ENCODE peak calls at places on chromosomes 13 and 19, in ten cellular contexts. S is fibroblast of lung, E is K562, J is GM23248, H is keratinocyte, K is astrocyte, D is neural progenitor cell, A is MM.1S, P is A673, X is GM23338. Q is an unnamed sample.

GRCh38 chr19:58400916-58401824 is 5.7 kb downstream of the RNF225 start:
- DNase-seq in S (peak), E (peak), J (peak), H (peak), K (peak), D (peak), A (no peak), P (peak), X (peak), Q (peak)

GRCh38 chr13:23505007-23505406 is 65.2 kb upstream of the TNFRSF19 start:
- DNase-seq in S (peak), E (no peak), J (peak), H (no peak), K (peak), D (no peak), A (no peak), P (no peak), X (no peak), Q (peak)

GRCh38 chr19:4007836-4008539 is 452 bp downstream of the PIAS4 start:
- DNase-seq in S (no peak), E (peak), J (peak), H (no peak), K (no peak), D (peak), A (peak), P (peak), X (peak), Q (no peak)

GRCh38 chr13:91609353-91609752 is 210.9 kb downstream of the GPC5 start:
- DNase-seq in S (peak), E (no peak), J (no peak), H (no peak), K (peak), D (no peak), A (no peak), P (no peak), X (no peak), Q (no peak)

GRCh38 chr19:38204096-38204495 is 19.9 kb downstream of the DPF1 start:
- DNase-seq in S (no peak), E (peak), J (no peak), H (no peak), K (no peak), D (no peak), A (no peak), P (no peak), X (no peak), Q (no peak)

GRCh38 chr13:42355118-42355840 is 83.3 kb downstream of the AKAP11 start:
- DNase-seq in S (peak), E (no peak), J (no peak), H (no peak), K (no peak), D (peak), A (no peak), P (peak), X (no peak), Q (no peak)

GRCh38 chr13:106072014-106072413 is 463.4 kb downstream of the EFNB2 start:
- DNase-seq in S (no peak), E (no peak), J (no peak), H (no peak), K (no peak), D (no peak), A (no peak), P (no peak), X (no peak), Q (no peak)

GRCh38 chr19:15378529-15379082 is 981 bp downstream of the AKAP8 start:
- DNase-seq in S (peak), E (peak), J (peak), H (no peak), K (peak), D (peak), A (peak), P (peak), X (peak), Q (peak)

GRCh38 chr13:103671547-103671946 is 605.3 kb upstream of the SLC10A2 start:
- DNase-seq in S (no peak), E (no peak), J (no peak), H (no peak), K (no peak), D (no peak), A (no peak), P (no peak), X (no peak), Q (no peak)

GRCh38 chr13:110431425-110431824 is 124.3 kb downstream of the COL4A2 start:
- DNase-seq in S (no peak), E (no peak), J (no peak), H (no peak), K (no peak), D (no peak), A (no peak), P (no peak), X (no peak), Q (no peak)

GRCh38 chr19:1239796-1240737 is 1.5 kb upstream of the ATP5F1D start:
- DNase-seq in S (peak), E (peak), J (peak), H (no peak), K (peak), D (peak), A (peak), P (peak), X (peak), Q (peak)

GRCh38 chr13:36819811-36820140 is 754 bp downstream of the RFXAP start:
- DNase-seq in S (peak), E (peak), J (peak), H (no peak), K (peak), D (peak), A (no peak), P (peak), X (peak), Q (no peak)
- H3K27ac ChIP-seq in S (peak), E (peak), J (peak), H (no peak), K (peak), D (no peak), A (peak), P (peak), X (no peak), Q (no peak)

GRCh38 chr19:2252481-2253105 is 3.5 kb downstream of the AMH start:
- DNase-seq in S (no peak), E (no peak), J (no peak), H (no peak), K (no peak), D (peak), A (no peak), P (no peak), X (peak), Q (no peak)

GRCh38 chr19:2250765-2251576 is 1.8 kb downstream of the AMH start:
- DNase-seq in S (no peak), E (no peak), J (peak), H (no peak), K (no peak), D (no peak), A (no peak), P (no peak), X (peak), Q (no peak)

GRCh38 chr19:2249880-2250764 is 999 bp downstream of the AMH start:
- DNase-seq in S (no peak), E (no peak), J (no peak), H (no peak), K (no peak), D (no peak), A (no peak), P (no peak), X (peak), Q (no peak)

GRCh38 chr19:2253106-2254051 is 2.8 kb downstream of the JSRP1 start:
- DNase-seq in S (no peak), E (no peak), J (no peak), H (no peak), K (no peak), D (peak), A (no peak), P (no peak), X (peak), Q (no peak)

GRCh38 chr19:2251577-2252480 is 2.7 kb downstream of the AMH start:
- DNase-seq in S (peak), E (no peak), J (peak), H (no peak), K (no peak), D (no peak), A (no peak), P (no peak), X (peak), Q (no peak)
- TF ChIP-seq EZH2 in S (peak), E (no peak), J (peak), H (peak), K (peak), D (no peak), A (no peak), P (no peak), X (no peak), Q (no peak)

DNA sequence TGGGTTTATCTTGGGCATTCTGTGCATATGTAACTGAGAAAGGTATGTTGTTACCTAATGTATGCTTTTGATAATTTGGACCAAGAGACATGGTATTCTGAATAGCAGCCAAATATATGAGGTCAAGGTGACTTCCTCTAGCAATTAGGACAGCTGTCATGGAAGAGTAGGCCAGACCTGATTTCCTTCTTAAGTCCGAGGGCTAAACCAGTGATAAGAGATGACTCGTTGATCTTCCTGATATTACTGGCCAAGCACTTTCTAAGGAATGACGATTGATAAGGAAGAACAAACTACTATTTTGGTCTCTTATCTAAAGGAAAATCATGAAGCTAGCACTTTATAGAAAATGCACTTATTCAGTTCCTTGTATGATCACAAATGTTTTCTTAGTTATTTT is 42.7 kb downstream of the ARHGAP35 start:
- DNase-seq in S (no peak), E (no peak), J (no peak), H (no peak), K (no peak), D (no peak), A (no peak), P (no peak), X (no peak), Q (peak)
- H3K27ac ChIP-seq in S (no peak), E (no peak), J (peak), H (peak), K (peak), D (no peak), A (no peak), P (peak), X (peak), Q (peak)

DNA sequence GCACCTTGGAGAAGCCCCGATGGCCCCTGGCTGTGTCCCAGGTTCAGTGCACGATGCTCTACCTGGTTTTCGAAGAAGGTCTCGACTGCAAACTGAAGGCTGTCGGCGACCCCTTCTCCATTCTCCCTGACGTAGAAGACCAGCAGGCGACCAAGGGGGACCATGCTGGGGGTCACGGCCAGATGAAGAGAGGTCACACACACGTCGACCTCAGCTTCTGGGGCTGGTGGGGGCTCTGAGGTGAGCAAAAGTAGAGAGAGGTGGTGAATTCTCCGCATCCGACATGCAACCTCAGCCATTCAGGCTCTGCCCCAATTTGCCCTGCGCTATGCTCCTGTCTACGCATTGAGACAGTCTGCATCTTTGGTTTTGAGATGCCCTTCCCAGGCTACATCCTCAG is 49.3 kb downstream of the CPAMD8 start:
- DNase-seq in S (no peak), E (no peak), J (no peak), H (no peak), K (no peak), D (no peak), A (no peak), P (no peak), X (no peak), Q (no peak)
- TF ChIP-seq EZH2 in S (no peak), E (no peak), J (no peak), H (no peak), K (no peak), D (no peak), A (no peak), P (no peak), X (no peak), Q (no peak)

GRCh38 chr13:75363371-75363770 is 118.6 kb downstream of the TBC1D4 start:
- DNase-seq in S (no peak), E (no peak), J (no peak), H (no peak), K (no peak), D (no peak), A (no peak), P (no peak), X (no peak), Q (no peak)

GRCh38 chr13:75366380-75367280 is 115.3 kb downstream of the TBC1D4 start:
- DNase-seq in S (no peak), E (no peak), J (no peak), H (no peak), K (no peak), D (no peak), A (no peak), P (no peak), X (no peak), Q (no peak)

GRCh38 chr13:75362026-75362425 is 119.9 kb downstream of the TBC1D4 start:
- DNase-seq in S (no peak), E (no peak), J (no peak), H (no peak), K (no peak), D (no peak), A (no peak), P (no peak), X (no peak), Q (no peak)

GRCh38 chr13:75365724-75366173 is 116.2 kb downstream of the TBC1D4 start:
- DNase-seq in S (peak), E (peak), J (peak), H (peak), K (peak), D (no peak), A (no peak), P (no peak), X (peak), Q (peak)

GRCh38 chr13:75364131-75364713 is 117.7 kb downstream of the TBC1D4 start:
- DNase-seq in S (no peak), E (no peak), J (no peak), H (peak), K (no peak), D (no peak), A (no peak), P (no peak), X (no peak), Q (no peak)
- H3K27ac ChIP-seq in S (no peak), E (no peak), J (no peak), H (peak), K (peak), D (no peak), A (no peak), P (no peak), X (no peak), Q (no peak)

GRCh38 chr19:18604820-18605159 is 1.8 kb downstream of the CRLF1 start:
- DNase-seq in S (no peak), E (no peak), J (no peak), H (no peak), K (no peak), D (no peak), A (no peak), P (no peak), X (no peak), Q (no peak)
- TF ChIP-seq EZH2 in S (no peak), E (no peak), J (no peak), H (no peak), K (no peak), D (no peak), A (no peak), P (no peak), X (peak), Q (no peak)

GRCh38 chr19:13097331-13098258 is 5.1 kb downstream of the LYL1 start:
- DNase-seq in S (no peak), E (peak), J (peak), H (no peak), K (no peak), D (peak), A (no peak), P (no peak), X (peak), Q (no peak)
- H3K27ac ChIP-seq in S (no peak), E (peak), J (no peak), H (no peak), K (no peak), D (no peak), A (no peak), P (no peak), X (no peak), Q (no peak)

GRCh38 chr19:30227661-30228112 is 144.5 kb upstream of the ZNF536 start:
- DNase-seq in S (peak), E (peak), J (peak), H (no peak), K (peak), D (peak), A (peak), P (peak), X (peak), Q (peak)

GRCh38 chr19:30227071-30227621 is 145.0 kb upstream of the ZNF536 start:
- DNase-seq in S (no peak), E (no peak), J (no peak), H (no peak), K (no peak), D (peak), A (no peak), P (no peak), X (peak), Q (no peak)

GRCh38 chr19:30228113-30228725 is 144.0 kb upstream of the ZNF536 start:
- DNase-seq in S (no peak), E (no peak), J (peak), H (no peak), K (no peak), D (peak), A (no peak), P (peak), X (peak), Q (no peak)

GRCh38 chr19:30229524-30230174 is 142.5 kb upstream of the ZNF536 start:
- DNase-seq in S (no peak), E (no peak), J (no peak), H (no peak), K (no peak), D (peak), A (no peak), P (no peak), X (peak), Q (no peak)

GRCh38 chr19:30228726-30229523 is 143.3 kb upstream of the ZNF536 start:
- DNase-seq in S (no peak), E (no peak), J (peak), H (no peak), K (no peak), D (peak), A (no peak), P (no peak), X (peak), Q (no peak)
- TF ChIP-seq EZH2 in S (no peak), E (no peak), J (no peak), H (peak), K (no peak), D (peak), A (no peak), P (no peak), X (peak), Q (no peak)

GRCh38 chr13:20217168-20217567 is 15.0 kb downstream of the GJB6 start:
- DNase-seq in S (no peak), E (no peak), J (no peak), H (no peak), K (no peak), D (no peak), A (no peak), P (no peak), X (no peak), Q (no peak)

GRCh38 chr13:20219585-20219984 is 12.5 kb downstream of the GJB6 start:
- DNase-seq in S (no peak), E (no peak), J (no peak), H (no peak), K (no peak), D (no peak), A (peak), P (no peak), X (no peak), Q (no peak)

GRCh38 chr13:20222553-20222952 is 9.6 kb downstream of the GJB6 start:
- DNase-seq in S (no peak), E (no peak), J (no peak), H (no peak), K (no peak), D (no peak), A (no peak), P (no peak), X (no peak), Q (no peak)

GRCh38 chr13:20227288-20227687 is 4.8 kb downstream of the GJB6 start:
- DNase-seq in S (no peak), E (no peak), J (no peak), H (no peak), K (no peak), D (no peak), A (no peak), P (no peak), X (no peak), Q (no peak)

GRCh38 chr13:20221772-20222171 is 10.3 kb downstream of the GJB6 start:
- DNase-seq in S (no peak), E (no peak), J (peak), H (no peak), K (no peak), D (no peak), A (no peak), P (no peak), X (no peak), Q (no peak)
- H3K27ac ChIP-seq in S (no peak), E (no peak), J (no peak), H (no peak), K (no peak), D (no peak), A (no peak), P (no peak), X (no peak), Q (no peak)

Q was measured in PC-9.